ENCODE peak calls at places on chromosome 3, in nine cellular contexts. P is lower leg skin, F is heart left ventricle, S is gastrocnemius medialis, R is K562, K is endothelial cell of umbilical vein, E is ovary, U is testis, L is breast epithelium. M is an unnamed sample.

GRCh38 chr3:182455011-182455410 is 338.3 kb upstream of the ATP11B start:
- DNase-seq in K (no peak), L (no peak), E (no peak), F (no peak), R (no peak), U (no peak), S (no peak), P (no peak), M (no peak)

GRCh38 chr3:47860206-47860605 is 57.3 kb downstream of the DHX30 start:
- DNase-seq in L (no peak), E (no peak), K (no peak), R (no peak), F (no peak), U (no peak), S (no peak), P (no peak), M (no peak)

GRCh38 chr3:123546133-123546755 is 38.6 kb downstream of the HACD2 start:
- DNase-seq in F (no peak), P (no peak), S (no peak), L (no peak), K (no peak), E (no peak), U (no peak), R (no peak), M (no peak)

GRCh38 chr3:52769786-52770445 is 824 bp downstream of the NEK4 start:
- DNase-seq in R (no peak), L (no peak), K (no peak), F (no peak), E (no peak), P (no peak), S (no peak), U (peak), M (no peak)

GRCh38 chr3:3699407-3699806 is 99.8 kb upstream of the LRRN1 start:
- DNase-seq in L (no peak), E (no peak), P (no peak), U (no peak), F (no peak), S (no peak), R (no peak), K (no peak), M (no peak)

GRCh38 chr3:45223889-45224730 is 2.0 kb downstream of the TMEM158 start:
- DNase-seq in U (no peak), L (no peak), R (no peak), S (no peak), P (no peak), K (no peak), F (no peak), E (no peak), M (no peak)

GRCh38 chr3:188439080-188439479 is 285.1 kb downstream of the LPP start:
- DNase-seq in E (no peak), R (no peak), U (no peak), L (no peak), S (no peak), P (no peak), F (no peak), K (peak), M (no peak)

GRCh38 chr3:189149203-189149602 is 22.6 kb upstream of the TPRG1 start:
- DNase-seq in E (no peak), K (no peak), R (no peak), P (no peak), S (no peak), L (no peak), U (no peak), F (no peak), M (no peak)

GRCh38 chr3:99960941-99961340 is 143.3 kb downstream of the CMSS1 start:
- DNase-seq in U (no peak), R (no peak), P (no peak), S (no peak), E (no peak), K (peak), L (no peak), F (no peak), M (no peak)

GRCh38 chr3:36786921-36787890 is 22.9 kb upstream of the DCLK3 start:
- DNase-seq in K (no peak), P (peak), U (no peak), L (no peak), E (no peak), S (peak), F (peak), R (no peak), M (no peak)

GRCh38 chr3:146550743-146551510 is 6.5 kb upstream of the PLSCR1 start:
- DNase-seq in E (no peak), L (no peak), K (peak), P (no peak), R (no peak), S (no peak), U (no peak), F (no peak), M (no peak)

GRCh38 chr3:124032351-124032880 is 40.5 kb upstream of the ROPN1 start:
- DNase-seq in L (no peak), F (peak), E (peak), K (no peak), U (peak), R (peak), P (peak), S (peak), M (peak)

GRCh38 chr3:126540342-126540849 is 16.4 kb downstream of the CHST13 start:
- DNase-seq in L (peak), S (peak), F (peak), U (peak), R (no peak), E (peak), K (peak), P (no peak), M (peak)

GRCh38 chr3:45499529-45499928 is 95.0 kb upstream of the LIMD1 start:
- DNase-seq in R (no peak), S (no peak), L (no peak), E (no peak), K (peak), U (no peak), F (no peak), P (no peak), M (no peak)

GRCh38 chr3:134028486-134029255 is 1.1 kb downstream of the SLCO2A1 start:
- DNase-seq in P (peak), U (no peak), R (no peak), K (peak), F (no peak), L (no peak), E (no peak), S (no peak), M (no peak)

GRCh38 chr3:103899328-103899727 is 1464.5 kb downstream of the ZPLD1 start:
- DNase-seq in E (no peak), L (no peak), R (no peak), U (no peak), P (no peak), K (no peak), S (no peak), F (no peak), M (no peak)

GRCh38 chr3:121970047-121970446 is 52.0 kb downstream of the ILDR1 start:
- DNase-seq in R (no peak), U (no peak), F (no peak), L (no peak), S (no peak), P (no peak), K (no peak), E (no peak), M (no peak)

DNA sequence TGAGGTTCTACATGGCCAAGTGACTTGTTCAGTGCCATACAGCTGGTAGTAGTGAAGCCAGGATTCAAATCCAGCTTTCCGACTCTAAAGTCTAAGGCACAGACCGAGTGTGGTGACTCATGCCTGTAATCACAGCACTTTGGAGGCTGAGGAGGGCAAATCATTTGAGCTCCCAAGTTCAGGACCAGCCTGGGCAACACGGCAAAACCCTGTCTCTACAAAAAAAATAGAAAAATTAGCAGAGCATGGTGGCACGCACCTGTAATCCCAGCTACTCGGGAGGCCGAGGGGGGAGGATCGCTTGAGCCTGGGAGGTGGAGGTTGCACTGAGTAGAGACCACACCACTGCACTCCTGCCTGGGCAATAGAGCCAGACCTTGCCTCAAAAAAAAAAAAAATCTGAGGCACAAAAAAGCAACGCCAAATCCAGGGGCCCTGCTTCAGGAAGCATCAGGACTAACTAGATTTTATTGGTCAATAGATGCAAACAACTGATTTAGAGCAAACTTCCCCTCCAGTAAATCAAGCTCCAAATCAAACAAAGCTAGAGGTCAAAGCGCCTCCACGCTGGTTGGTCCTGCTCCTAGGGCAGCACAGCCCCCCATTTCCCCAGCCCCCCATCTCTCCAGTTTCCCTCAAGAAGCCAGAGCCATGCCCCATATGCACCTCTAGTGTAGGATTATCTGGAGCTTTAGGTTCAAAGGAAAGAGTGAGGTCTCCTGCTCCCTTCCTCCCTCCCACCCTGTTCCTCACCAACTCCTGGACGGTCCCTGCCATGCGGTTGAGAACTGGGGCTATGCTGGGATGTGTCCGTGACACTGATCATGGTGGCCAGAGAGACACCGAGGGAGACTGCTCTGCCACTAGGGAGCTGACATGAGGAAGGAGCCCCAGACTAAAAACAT is 2.9 kb upstream of the TNK2 start:
- DNase-seq in F (no peak), L (peak), K (no peak), P (no peak), E (no peak), S (no peak), U (no peak), R (no peak), M (no peak)
- TF ChIP-seq POLR2A in F (no peak), L (no peak), K (no peak), P (no peak), E (no peak), S (no peak), U (no peak), R (no peak), M (no peak)

GRCh38 chr3:32404714-32405113 is 13.1 kb downstream of the CMTM7 start:
- DNase-seq in K (no peak), S (no peak), R (no peak), L (no peak), F (no peak), E (no peak), P (no peak), U (no peak), M (no peak)

GRCh38 chr3:32406481-32407408 is 15.1 kb downstream of the CMTM7 start:
- DNase-seq in U (no peak), P (no peak), L (no peak), R (no peak), K (no peak), S (no peak), F (no peak), E (no peak), M (no peak)

GRCh38 chr3:32403663-32404062 is 12.0 kb downstream of the CMTM7 start:
- DNase-seq in U (no peak), R (no peak), K (no peak), S (no peak), E (no peak), L (no peak), P (no peak), F (no peak), M (no peak)

GRCh38 chr3:32405155-32405554 is 13.5 kb downstream of the CMTM7 start:
- DNase-seq in L (no peak), F (no peak), P (no peak), U (no peak), E (no peak), K (no peak), R (no peak), S (no peak), M (no peak)

GRCh38 chr3:32405711-32406323 is 14.2 kb downstream of the CMTM7 start:
- DNase-seq in S (no peak), K (peak), P (no peak), U (no peak), F (no peak), R (no peak), E (no peak), L (no peak), M (no peak)
- H3K4me3 ChIP-seq in S (no peak), K (no peak), P (no peak), U (no peak), F (no peak), R (no peak), E (no peak), L (no peak), M (no peak)

DNA sequence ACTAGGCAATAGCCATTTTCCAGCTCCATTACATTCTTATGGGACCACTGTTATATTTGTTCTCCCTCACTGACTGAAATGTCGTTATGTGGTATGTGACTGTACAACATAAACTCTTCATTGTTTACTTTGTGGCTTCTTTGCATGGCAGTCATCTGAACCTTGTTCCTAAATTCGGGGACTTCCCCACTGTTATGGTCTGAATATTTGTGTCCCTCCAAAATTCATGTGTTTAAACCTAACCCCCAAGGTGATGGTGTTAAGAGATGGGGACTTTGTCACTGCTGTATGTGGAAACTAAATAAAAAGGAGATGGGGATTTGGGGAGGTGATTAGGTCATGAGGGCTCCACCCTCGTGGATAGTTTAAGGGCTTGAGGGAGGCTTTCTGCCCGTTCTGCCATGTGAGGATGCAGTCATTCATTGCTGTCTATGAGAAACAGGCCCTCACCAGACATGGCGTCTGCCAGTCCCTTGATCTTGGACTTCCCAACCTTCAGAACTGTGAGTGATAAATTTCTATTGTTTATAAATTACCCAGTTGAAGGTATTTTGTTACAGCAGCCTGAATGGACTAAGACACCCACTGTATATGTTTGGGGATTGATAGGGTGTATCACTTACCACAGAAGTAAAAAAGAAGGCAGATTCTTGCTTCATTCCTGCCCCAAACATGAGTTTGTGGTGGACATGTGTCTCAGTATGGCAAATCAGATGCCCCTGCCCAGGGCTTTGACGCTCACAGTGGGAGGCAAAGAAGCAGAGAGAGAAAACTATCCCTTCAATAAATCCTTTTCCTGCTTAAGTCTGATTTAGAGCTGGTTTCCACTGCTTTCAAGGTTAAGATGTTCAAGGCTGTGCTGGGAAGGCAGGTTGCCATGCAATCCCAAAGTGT is 138.0 kb upstream of the UBE2E1 start:
- DNase-seq in R (no peak), P (no peak), U (no peak), K (no peak), E (no peak), S (no peak), L (no peak), F (no peak), M (no peak)
- TF ChIP-seq POLR2A in R (no peak), P (no peak), U (no peak), K (no peak), E (no peak), S (no peak), L (no peak), F (no peak), M (no peak)

GRCh38 chr3:186361612-186362408 is at the start of gene DGKG:
- DNase-seq in L (peak), S (peak), R (no peak), F (peak), U (peak), E (peak), P (no peak), K (no peak), M (peak)
- H3K4me3 ChIP-seq in L (peak), S (peak), R (no peak), F (peak), U (peak), E (peak), P (peak), K (no peak), M (peak)

M was measured in adrenal gland.